ENCODE peak calls at places on chromosome 21, in nine cellular contexts. D is ovary, T is heart left ventricle, K is endothelial cell of umbilical vein, W is tibial nerve, Y is A549, M is uterus, Z is thyroid gland, A is vagina. B is an unnamed sample. For H3K4me1, the result is how much of the 10 kb centered on the place peaks cover.

GRCh38 chr21:26422138-26422537 is 150.9 kb downstream of the CYYR1 start:
- DNase-seq in Z (no peak), A (no peak), W (no peak), Y (no peak), T (no peak), K (peak), M (no peak), D (no peak), B (no peak)

GRCh38 chr21:14683021-14683420 is 136.9 kb upstream of the SAMSN1 start:
- DNase-seq in M (no peak), Z (no peak), T (no peak), W (no peak), K (peak), A (no peak), Y (no peak), D (no peak), B (no peak)

GRCh38 chr21:45176141-45176540 is 101.8 kb downstream of the ADARB1 start:
- DNase-seq in K (no peak), W (no peak), Z (no peak), M (no peak), A (no peak), T (no peak), D (no peak), Y (no peak), B (no peak)

GRCh38 chr21:38282921-38283320 is 26.1 kb downstream of the KCNJ15 start:
- DNase-seq in Y (no peak), A (no peak), W (no peak), K (no peak), Z (no peak), M (no peak), D (no peak), T (no peak), B (no peak)

GRCh38 chr21:31780944-31781343 is 49.0 kb upstream of the SCAF4 start:
- DNase-seq in T (no peak), M (no peak), Y (no peak), W (no peak), K (no peak), A (no peak), D (no peak), Z (no peak), B (no peak)

GRCh38 chr21:27578741-27579265 is 611.9 kb upstream of the ADAMTS5 start:
- DNase-seq in Y (no peak), W (no peak), Z (no peak), T (no peak), A (no peak), D (no peak), M (no peak), K (no peak), B (no peak)

GRCh38 chr21:37658994-37659458 is 257.2 kb downstream of the KCNJ6 start:
- DNase-seq in Z (no peak), Y (peak), W (peak), K (peak), T (no peak), M (peak), D (peak), A (no peak), B (no peak)

GRCh38 chr21:38306407-38306806 is 49.6 kb downstream of the KCNJ15 start:
- DNase-seq in Z (no peak), K (peak), T (no peak), Y (no peak), W (no peak), M (no peak), D (no peak), A (no peak), B (no peak)

GRCh38 chr21:41816583-41817165 is 49.8 kb upstream of the RIPK4 start:
- DNase-seq in K (peak), A (no peak), T (peak), M (peak), W (peak), Y (peak), D (peak), Z (peak), B (peak)

GRCh38 chr21:31873696-31874599 is 1.1 kb downstream of the HUNK start:
- DNase-seq in T (peak), K (no peak), Z (peak), Y (peak), M (peak), A (no peak), D (peak), W (no peak), B (no peak)

GRCh38 chr21:41640756-41641509 is 125.9 kb downstream of the RIPK4 start:
- DNase-seq in D (no peak), W (no peak), M (no peak), K (no peak), Z (no peak), Y (peak), T (no peak), A (no peak), B (no peak)

GRCh38 chr21:16323586-16323985 is 593.8 kb downstream of the USP25 start:
- DNase-seq in Y (no peak), T (no peak), K (no peak), Z (no peak), D (no peak), W (no peak), M (no peak), A (no peak), B (no peak)

GRCh38 chr21:15976807-15977206 is 247.0 kb downstream of the USP25 start:
- DNase-seq in D (no peak), T (no peak), A (no peak), K (peak), Y (no peak), Z (no peak), W (no peak), M (no peak), B (no peak)

GRCh38 chr21:25639167-25639921 is at the start of gene JAM2:
- DNase-seq in Z (peak), W (peak), M (peak), A (no peak), K (no peak), T (peak), D (peak), Y (no peak), B (peak)

GRCh38 chr21:16193758-16194606 is 464.2 kb downstream of the USP25 start:
- DNase-seq in A (no peak), M (peak), Y (peak), D (peak), W (peak), K (peak), T (peak), Z (peak), B (no peak)

GRCh38 chr21:23887709-23888303 is 1719.5 kb downstream of the MRPL39 start:
- DNase-seq in T (no peak), A (no peak), W (no peak), M (no peak), D (no peak), K (no peak), Y (no peak), Z (no peak), B (no peak)

GRCh38 chr21:25457411-25457810 is 149.9 kb downstream of the MRPL39 start:
- DNase-seq in T (no peak), D (no peak), Z (no peak), A (no peak), W (no peak), Y (no peak), K (peak), M (no peak), B (no peak)

GRCh38 chr21:26945916-26946315 is 21.0 kb downstream of the ADAMTS5 start:
- DNase-seq in A (no peak), M (no peak), T (peak), K (no peak), Y (no peak), Z (peak), D (peak), W (no peak), B (no peak)

GRCh38 chr21:27519357-27519756 is 552.5 kb upstream of the ADAMTS5 start:
- DNase-seq in Z (no peak), K (peak), M (no peak), A (no peak), Y (no peak), W (no peak), T (no peak), D (no peak), B (no peak)

DNA sequence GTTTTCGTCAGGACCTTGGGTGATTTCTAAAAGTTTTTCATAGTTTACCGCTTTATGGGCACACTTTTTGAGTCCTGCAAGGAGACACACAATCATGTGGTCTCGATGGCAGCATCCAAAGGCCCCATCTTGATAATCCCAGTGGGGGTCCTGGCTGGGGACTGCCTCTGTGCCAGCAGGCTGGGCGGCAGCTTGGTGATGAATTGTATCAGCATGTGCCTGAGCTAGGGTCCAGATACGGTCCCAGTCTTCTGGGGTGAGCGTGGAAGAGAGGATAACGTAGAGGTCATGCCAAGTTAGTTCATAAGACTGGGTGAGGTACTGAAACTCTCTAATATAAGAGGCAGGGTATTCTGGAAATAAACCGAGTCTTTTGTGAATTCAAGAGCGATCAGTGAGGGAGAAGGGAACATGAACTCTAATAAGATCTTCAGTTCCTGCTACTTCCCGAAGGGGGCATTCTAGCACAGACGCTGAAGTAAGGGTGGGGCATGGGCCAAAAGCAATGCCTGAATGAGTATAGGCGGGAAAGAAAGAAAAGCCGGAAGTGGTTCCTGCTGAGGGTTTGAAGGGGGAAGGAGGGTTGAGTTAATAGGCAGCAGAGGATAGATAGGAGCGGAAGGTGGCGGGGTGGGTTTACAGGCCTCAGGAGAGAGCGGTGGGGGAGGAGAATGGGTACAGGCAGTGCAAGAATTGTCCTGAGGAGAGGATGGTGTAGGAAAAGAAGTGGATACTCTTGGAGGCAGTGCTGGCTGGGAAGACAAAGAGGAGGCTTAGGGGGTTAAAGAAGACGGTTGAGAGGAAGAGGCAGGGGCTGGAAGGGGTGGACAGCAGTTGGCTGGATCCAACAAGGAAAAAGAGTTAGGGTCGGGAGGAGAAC is 1.6 kb downstream of the ERVH48-1 start:
- DNase-seq in K (peak), D (peak), T (peak), Y (peak), W (peak), M (peak), A (no peak), Z (peak), B (peak)
- TF ChIP-seq POLR2A in K (no peak), D (no peak), T (no peak), Y (no peak), W (no peak), M (no peak), A (no peak), Z (no peak), B (no peak)

DNA sequence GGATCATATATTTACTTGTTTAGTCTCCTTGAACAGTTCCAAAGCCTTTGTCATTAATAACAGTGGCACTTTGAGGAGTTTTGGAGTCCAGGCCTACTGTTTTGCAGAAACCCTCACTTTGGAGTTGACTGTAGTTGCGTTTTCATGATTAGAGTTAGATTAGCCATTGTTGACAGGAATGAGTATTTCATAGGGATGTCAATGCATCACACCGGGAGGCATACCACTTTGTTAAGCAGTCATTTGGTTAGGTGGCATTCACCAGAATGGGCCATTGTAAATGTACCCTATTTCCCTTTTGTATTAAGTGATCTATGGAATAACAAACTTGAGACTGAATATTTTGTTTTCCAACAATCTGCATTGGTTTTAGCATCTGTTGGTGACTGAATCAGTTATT is 11.8 kb downstream of the MRPS6 start:
- DNase-seq in T (no peak), K (no peak), A (no peak), Z (no peak), W (no peak), M (no peak), D (no peak), Y (no peak), B (no peak)
- H3K4me1 ChIP-seq in T (under half), K (under half), A (under half), Z (half or more), W (half or more), M (under half), D (under half), Y (under half), B (under half)

GRCh38 chr21:46399129-46399528 is 59.6 kb upstream of the DIP2A start:
- DNase-seq in A (no peak), T (no peak), M (no peak), Z (no peak), W (no peak), Y (no peak), K (no peak), D (no peak), B (no peak)

GRCh38 chr21:46399686-46400085 is 59.0 kb upstream of the DIP2A start:
- DNase-seq in K (no peak), M (no peak), Y (no peak), Z (no peak), W (no peak), D (no peak), A (no peak), T (no peak), B (peak)

GRCh38 chr21:46404306-46404705 is 54.4 kb upstream of the DIP2A start:
- DNase-seq in W (no peak), K (no peak), Y (no peak), T (no peak), A (no peak), M (no peak), D (no peak), Z (no peak), B (no peak)

GRCh38 chr21:46401186-46401910 is 57.3 kb upstream of the DIP2A start:
- DNase-seq in W (no peak), K (no peak), T (no peak), D (no peak), M (no peak), A (no peak), Y (no peak), Z (no peak), B (no peak)

GRCh38 chr21:46402421-46402820 is 56.3 kb upstream of the DIP2A start:
- DNase-seq in Y (no peak), Z (no peak), M (no peak), T (no peak), A (no peak), K (no peak), W (no peak), D (no peak), B (no peak)
- TF ChIP-seq CTCF in Y (no peak), Z (no peak), M (no peak), T (no peak), A (no peak), K (no peak), W (no peak), D (no peak), B (no peak)

DNA sequence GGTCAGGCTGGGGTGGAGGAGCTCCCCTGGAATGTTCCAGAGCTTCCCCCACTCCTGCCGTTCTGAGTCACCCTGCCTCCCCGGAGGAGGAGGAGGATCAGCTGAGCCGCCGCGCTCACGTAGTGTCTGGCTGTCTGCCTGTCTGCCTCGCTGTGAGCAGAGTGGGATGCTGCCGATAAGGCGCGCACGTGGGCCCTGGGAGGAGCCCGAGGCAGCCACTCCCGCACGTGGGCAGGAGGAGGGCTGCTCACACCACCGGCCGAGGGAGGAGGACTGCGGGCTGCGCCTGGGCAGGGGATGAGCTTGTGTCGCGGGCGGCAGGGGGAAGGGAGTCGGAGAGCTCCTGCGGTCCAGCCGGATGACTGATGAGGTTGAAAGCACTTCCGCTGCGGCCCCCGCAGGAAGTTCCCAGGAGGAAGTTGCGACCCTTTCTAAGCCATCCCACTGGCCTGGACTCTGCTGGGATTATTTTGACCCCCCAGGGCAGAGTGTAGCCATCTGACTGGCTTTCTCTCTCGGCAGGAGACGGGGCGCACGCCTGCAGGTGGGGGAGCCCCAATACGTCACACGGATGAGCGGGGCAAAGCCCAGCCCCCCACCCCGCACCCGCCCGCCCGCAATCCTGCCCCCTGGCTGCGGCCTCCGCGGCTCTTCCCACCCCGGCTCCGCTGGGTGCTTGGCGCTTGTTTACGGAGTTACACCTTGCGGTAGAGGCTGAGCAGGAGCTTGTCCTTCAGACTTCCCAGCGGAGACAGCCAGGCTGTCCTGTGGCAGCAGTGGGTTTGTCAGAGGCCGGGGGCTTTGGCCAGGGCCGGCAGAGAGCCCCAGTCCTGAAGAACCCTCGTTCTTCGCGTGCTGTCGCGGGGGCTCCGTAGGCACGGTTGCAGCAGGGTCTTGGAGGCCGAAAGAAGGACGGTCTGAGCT is 9.8 kb downstream of the PDXK start:
- DNase-seq in T (peak), M (peak), D (peak), Z (peak), A (no peak), W (peak), Y (peak), K (peak), B (peak)
- TF ChIP-seq POLR2A in T (no peak), M (peak), D (peak), Z (no peak), A (peak), W (peak), Y (no peak), K (peak), B (peak)

B was measured in breast epithelium.